ENCODE peak calls at places on chromosomes 5 and 9, in seven cellular contexts. O is PC-3, Q is neural progenitor cell, I is IMR-90, W is H9, M is mesenchymal stem cell, D is DND-41. G is an unnamed sample.

GRCh38 chr9:108271646-108272349 is 584.0 kb downstream of the ACTL7B start:
- DNase-seq in O (peak), Q (peak), I (peak), W (peak), M (peak), D (no peak), G (peak)

GRCh38 chr5:130164966-130165365 is 260.7 kb downstream of the CHSY3 start:
- DNase-seq in O (peak), Q (no peak), I (no peak), W (no peak), M (no peak), D (no peak), G (no peak)

GRCh38 chr9:14993061-14993800 is 83.0 kb upstream of the FREM1 start:
- DNase-seq in O (no peak), Q (peak), I (peak), W (peak), M (peak), D (peak), G (peak)

GRCh38 chr9:92634712-92635605 is 35.0 kb downstream of the IPPK start:
- DNase-seq in O (peak), Q (peak), I (peak), W (peak), M (peak), D (peak), G (peak)

GRCh38 chr9:123718188-123718587 is 211.7 kb downstream of the DENND1A start:
- DNase-seq in O (no peak), Q (no peak), I (no peak), W (no peak), M (no peak), D (no peak), G (no peak)

GRCh38 chr5:79495311-79495710 is 18.6 kb downstream of the HOMER1 start:
- DNase-seq in O (peak), Q (no peak), I (peak), W (no peak), M (peak), D (no peak), G (peak)

GRCh38 chr5:180689071-180689694 is 39.8 kb upstream of the FLT4 start:
- DNase-seq in O (no peak), Q (no peak), I (no peak), W (no peak), M (no peak), D (peak), G (no peak)

GRCh38 chr5:142492781-142493281 is 168.0 kb upstream of the SPRY4 start:
- DNase-seq in O (no peak), Q (no peak), I (peak), W (no peak), M (peak), D (no peak), G (no peak)

GRCh38 chr9:96417610-96418073 is 528 bp downstream of the ZNF367 start:
- DNase-seq in O (no peak), Q (no peak), I (no peak), W (no peak), M (peak), D (no peak), G (no peak)

GRCh38 chr5:154049685-154050084 is 10.9 kb downstream of the MFAP3 start:
- DNase-seq in O (no peak), Q (no peak), I (no peak), W (no peak), M (no peak), D (no peak), G (no peak)

GRCh38 chr9:38372685-38373619 is 19.6 kb upstream of the ALDH1B1 start:
- DNase-seq in O (no peak), Q (no peak), I (no peak), W (no peak), M (no peak), D (no peak), G (no peak)

GRCh38 chr5:37222181-37222580 is 27.0 kb downstream of the CPLANE1 start:
- DNase-seq in O (no peak), Q (no peak), I (no peak), W (no peak), M (no peak), D (no peak), G (no peak)

GRCh38 chr9:120337131-120337530 is 242.8 kb downstream of the CDK5RAP2 start:
- DNase-seq in O (no peak), Q (no peak), I (no peak), W (no peak), M (no peak), D (no peak), G (no peak)

GRCh38 chr9:35774907-35775635 is 16.3 kb upstream of the NPR2 start:
- DNase-seq in O (no peak), Q (peak), I (no peak), W (no peak), M (no peak), D (no peak), G (no peak)

GRCh38 chr5:19713740-19714139 is 274.3 kb downstream of the CDH18 start:
- DNase-seq in O (peak), Q (no peak), I (no peak), W (no peak), M (no peak), D (no peak), G (no peak)

GRCh38 chr5:36355513-36355912 is 53.8 kb upstream of the RANBP3L start:
- DNase-seq in O (no peak), Q (no peak), I (no peak), W (no peak), M (no peak), D (no peak), G (no peak)

GRCh38 chr5:95966005-95966404 is 4.4 kb upstream of the ELL2 start:
- DNase-seq in O (no peak), Q (no peak), I (no peak), W (no peak), M (no peak), D (no peak), G (no peak)

GRCh38 chr9:97412628-97413382 is 909 bp downstream of the TDRD7 start:
- DNase-seq in O (peak), Q (no peak), I (peak), W (no peak), M (peak), D (peak), G (no peak)

GRCh38 chr5:173721259-173722232 is 105.1 kb upstream of the BOD1 start:
- DNase-seq in O (no peak), Q (no peak), I (no peak), W (no peak), M (no peak), D (no peak), G (no peak)

GRCh38 chr5:176446884-176447537 is 1.2 kb upstream of the FAF2 start:
- DNase-seq in O (no peak), Q (peak), I (no peak), W (peak), M (no peak), D (peak), G (no peak)

GRCh38 chr9:95049761-95050160 is 267.7 kb downstream of the FANCC start:
- DNase-seq in O (no peak), Q (no peak), I (no peak), W (no peak), M (no peak), D (no peak), G (no peak)

GRCh38 chr9:76866689-76867088 is 39.2 kb downstream of the PRUNE2 start:
- DNase-seq in O (peak), Q (no peak), I (peak), W (no peak), M (peak), D (no peak), G (peak)

GRCh38 chr9:136740069-136740468 is 2.7 kb downstream of the LCN10 start:
- DNase-seq in O (no peak), Q (no peak), I (no peak), W (no peak), M (no peak), D (no peak), G (no peak)

GRCh38 chr9:92749934-92750315 is 14.7 kb downstream of the BICD2 start:
- DNase-seq in O (no peak), Q (no peak), I (peak), W (no peak), M (peak), D (no peak), G (no peak)

GRCh38 chr9:34558911-34559615 is 30.5 kb downstream of the CNTFR start:
- DNase-seq in O (no peak), Q (no peak), I (no peak), W (no peak), M (no peak), D (no peak), G (no peak)
- H3K4me2 ChIP-seq in O (no peak), Q (peak), I (no peak), W (no peak), M (no peak), D (no peak), G (peak)

GRCh38 chr5:77957931-77958476 is 181.9 kb upstream of the TBCA start:
- DNase-seq in O (no peak), Q (peak), I (no peak), W (peak), M (no peak), D (no peak), G (peak)
- H3K4me2 ChIP-seq in O (no peak), Q (peak), I (no peak), W (peak), M (peak), D (no peak), G (peak)

DNA sequence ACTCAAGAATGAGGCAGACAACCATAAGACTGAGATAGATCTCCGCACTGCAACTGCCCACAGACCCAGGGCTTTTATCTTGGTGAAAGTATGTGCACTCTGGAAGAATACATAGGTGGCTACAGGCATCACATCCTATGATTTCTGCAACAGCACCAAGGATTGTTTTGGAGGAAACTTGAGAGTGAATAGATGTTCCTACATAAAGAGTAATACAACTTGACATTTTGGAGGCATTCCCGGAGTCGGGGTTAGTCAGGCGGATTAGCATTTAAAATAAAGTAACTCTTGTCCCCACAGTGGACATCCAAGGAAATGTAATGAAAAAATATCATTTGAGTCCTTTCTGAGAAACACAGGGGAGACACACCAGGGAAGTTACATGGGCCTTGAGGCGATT is 26.7 kb downstream of the TMEM174 start:
- DNase-seq in O (no peak), Q (no peak), I (no peak), W (no peak), M (no peak), D (no peak), G (no peak)
- H3K4me2 ChIP-seq in O (no peak), Q (no peak), I (no peak), W (no peak), M (no peak), D (no peak), G (no peak)

GRCh38 chr9:13513262-13513661 is 233.8 kb upstream of the MPDZ start:
- DNase-seq in O (no peak), Q (no peak), I (no peak), W (no peak), M (no peak), D (no peak), G (peak)

GRCh38 chr9:13508086-13508485 is 228.6 kb upstream of the MPDZ start:
- DNase-seq in O (peak), Q (no peak), I (no peak), W (no peak), M (no peak), D (no peak), G (no peak)

DNA sequence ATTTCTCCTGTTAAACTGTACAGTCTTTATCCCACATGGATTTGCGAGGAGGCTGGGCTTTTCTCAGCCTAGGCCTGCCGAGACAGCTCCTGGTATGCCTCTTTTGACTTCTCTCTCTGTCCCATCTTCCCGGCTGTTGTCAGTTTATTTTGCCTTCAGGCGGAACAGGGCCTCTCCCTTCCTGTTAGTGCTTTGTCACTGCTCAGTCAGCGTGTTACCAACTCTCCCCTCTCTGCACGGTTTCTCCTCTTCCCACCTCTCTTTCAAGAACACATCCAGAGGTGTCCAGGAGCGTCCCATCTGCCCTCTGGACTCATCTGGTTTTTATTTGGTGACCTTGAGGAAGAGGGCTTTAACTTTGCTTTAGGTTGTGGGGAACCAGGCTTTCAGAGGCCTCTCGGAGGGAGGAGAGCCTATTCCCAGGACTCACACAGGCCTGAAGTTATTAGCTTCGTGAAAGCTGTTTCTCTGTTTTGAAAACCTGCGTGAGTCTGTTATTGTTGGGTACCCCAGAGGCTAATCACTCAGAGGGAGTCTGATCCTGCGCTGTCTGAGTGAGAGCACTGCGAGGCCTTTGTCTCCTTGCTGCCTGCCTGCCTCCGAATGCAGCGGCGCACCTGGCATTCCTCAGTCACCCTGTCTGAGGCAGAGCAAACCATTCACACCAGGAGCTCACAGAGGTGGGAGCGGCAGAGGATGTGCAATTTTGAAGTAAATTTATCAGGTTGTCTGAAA is 234.4 kb upstream of the MPDZ start:
- DNase-seq in O (peak), Q (peak), I (no peak), W (peak), M (peak), D (no peak), G (peak)
- H3K4me2 ChIP-seq in O (peak), Q (peak), I (no peak), W (no peak), M (no peak), D (no peak), G (peak)

GRCh38 chr9:134690301-134690751 is 48.7 kb downstream of the COL5A1 start:
- DNase-seq in O (no peak), Q (no peak), I (no peak), W (no peak), M (no peak), D (no peak), G (no peak)
- H3K4me2 ChIP-seq in O (no peak), Q (no peak), I (no peak), W (no peak), M (no peak), D (no peak), G (no peak)

GRCh38 chr5:72251386-72251785 is 68.7 kb downstream of the MRPS27 start:
- DNase-seq in O (no peak), Q (peak), I (no peak), W (no peak), M (no peak), D (no peak), G (no peak)
- H3K4me2 ChIP-seq in O (no peak), Q (peak), I (no peak), W (no peak), M (no peak), D (no peak), G (no peak)

G was measured in hepatocyte.